ENCODE peak calls at places on chromosomes 11 and 22, in five cellular contexts. L is HuH-7.5; B is C1 segment of cervical spinal cord; H is stimulated activated naive CD8-positive, alpha-beta T cell treated with anti-CD3 and anti-CD28 coated beads, Interleukin-15, Interleukin-2, amounts not matched to agents 100 U/mL and 50 U/mL, for 24 hours; G is effector memory CD4-positive, alpha-beta T cell. S is an unnamed sample.

GRCh38 chr11:15159085-15159484 is 44.4 kb downstream of the INSC start:
- DNase-seq in H (no peak), L (peak; percentile 11), B (no peak), G (no peak), S (no peak)

GRCh38 chr22:20061481-20061861 is 18.6 kb upstream of the DGCR8 start:
- DNase-seq in B (no peak), L (no peak), G (no peak), H (no peak), S (no peak)

GRCh38 chr11:80163441-80163840 is 722.6 kb upstream of the TENM4 start:
- DNase-seq in G (no peak), L (no peak), B (no peak), H (no peak), S (no peak)

GRCh38 chr22:44710474-44711235 is 8.7 kb downstream of the PRR5 start:
- DNase-seq in L (no peak), H (peak; percentile 71), G (no peak), B (no peak), S (peak; percentile 78)

GRCh38 chr22:20009018-20009482 is 7.6 kb downstream of the ARVCF start:
- DNase-seq in B (no peak), L (no peak), G (no peak), H (no peak), S (no peak)

GRCh38 chr22:28810839-28811491 is 10.6 kb upstream of the XBP1 start:
- DNase-seq in B (no peak), L (no peak), G (peak; percentile 29), H (peak; percentile 43), S (no peak)

GRCh38 chr22:49964493-49965290 is 4.1 kb downstream of the PIM3 start:
- DNase-seq in G (no peak), B (no peak), L (no peak), H (peak; percentile 26), S (peak; percentile 37)

GRCh38 chr11:74988541-74989268 is at the start of gene NEU3:
- DNase-seq in L (peak; percentile 48), B (peak; percentile 59), H (peak; percentile 87), G (peak; percentile 72), S (peak; percentile 92)

GRCh38 chr11:134266841-134267251 is 9.3 kb upstream of the GLB1L3 start:
- DNase-seq in G (no peak), L (no peak), B (no peak), H (no peak), S (no peak)

GRCh38 chr11:75856912-75857311 is 41.9 kb downstream of the UVRAG start:
- DNase-seq in H (no peak), G (no peak), B (no peak), L (no peak), S (no peak)

GRCh38 chr11:16989554-16989953 is 24.7 kb downstream of the PLEKHA7 start:
- DNase-seq in G (no peak), L (no peak), B (no peak), H (no peak), S (no peak)